ENCODE peak calls at places on chromosomes 6 and 20, in seven cellular contexts. R, W, Y, H, V, C and E are unnamed samples.
A peak's percentile ranks its signal among the peaks of the same experiment; 100 is the strongest.

GRCh38 chr20:40073535-40074111 is 615.4 kb downstream of the MAFB start:
- DNase-seq in R (peak; percentile 73), W (no peak), Y (no peak), H (no peak), V (no peak), C (no peak), E (peak; percentile 28)

GRCh38 chr6:160859822-160860221 is 131.7 kb upstream of the MAP3K4 start:
- DNase-seq in R (no peak), W (no peak), Y (no peak), H (no peak), V (no peak), C (no peak), E (no peak)

GRCh38 chr6:5435449-5435848 is 174.1 kb downstream of the FARS2 start:
- DNase-seq in R (no peak), W (no peak), Y (peak; percentile 23), H (no peak), V (no peak), C (peak; percentile 39), E (peak; percentile 73)

GRCh38 chr6:169420912-169421543 is 167.4 kb upstream of the THBS2 start:
- DNase-seq in R (peak; percentile 57), W (no peak), Y (no peak), H (peak; percentile 32), V (no peak), C (peak; percentile 44), E (peak; percentile 69)

GRCh38 chr6:46756469-46757205 is 9.9 kb downstream of the ANKRD66 start:
- DNase-seq in R (peak; percentile 34), W (no peak), Y (no peak), H (no peak), V (no peak), C (peak; percentile 31), E (no peak)

GRCh38 chr6:116444991-116445566 is 16.1 kb upstream of the CALHM6 start:
- DNase-seq in R (no peak), W (no peak), Y (no peak), H (no peak), V (no peak), C (no peak), E (peak; percentile 43)

GRCh38 chr6:101117397-101118185 is 236.5 kb upstream of the ASCC3 start:
- DNase-seq in R (peak; percentile 71), W (no peak), Y (peak; percentile 2), H (no peak), V (no peak), C (no peak), E (no peak)

GRCh38 chr6:28944412-28945006 is 20.7 kb upstream of the TRIM27 start:
- DNase-seq in R (peak; percentile 80), W (peak; percentile 87), Y (peak; percentile 53), H (peak; percentile 80), V (peak; percentile 25), C (peak; percentile 87), E (peak; percentile 86)

GRCh38 chr6:106253731-106254130 is 71.8 kb downstream of the ATG5 start:
- DNase-seq in R (no peak), W (no peak), Y (peak; percentile 57), H (no peak), V (no peak), C (no peak), E (no peak)

GRCh38 chr20:33423141-33423834 is 20.3 kb downstream of the SNTA1 start:
- DNase-seq in R (no peak), W (no peak), Y (peak; percentile 91), H (no peak), V (no peak), C (peak; percentile 94), E (peak; percentile 71)

GRCh38 chr20:23937303-23938117 is 51.1 kb downstream of the GGTLC1 start:
- DNase-seq in R (peak; percentile 73), W (peak; percentile 73), Y (peak; percentile 78), H (peak; percentile 61), V (no peak), C (peak; percentile 67), E (peak; percentile 80)

GRCh38 chr6:93423542-93423941 is 4.2 kb upstream of the EPHA7 start:
- DNase-seq in R (peak; percentile 65), W (peak; percentile 53), Y (no peak), H (peak; percentile 59), V (no peak), C (peak; percentile 43), E (peak; percentile 65)

GRCh38 chr6:168155193-168155592 is 76.2 kb upstream of the FRMD1 start:
- DNase-seq in R (no peak), W (no peak), Y (peak; percentile 55), H (no peak), V (no peak), C (peak; percentile 26), E (peak; percentile 28)

GRCh38 chr6:121614115-121614514 is 178.7 kb downstream of the GJA1 start:
- DNase-seq in R (no peak), W (no peak), Y (no peak), H (no peak), V (no peak), C (peak; percentile 76), E (peak; percentile 65)

GRCh38 chr6:16217156-16217721 is 21.1 kb upstream of the GMPR start:
- DNase-seq in R (no peak), W (no peak), Y (no peak), H (no peak), V (no peak), C (no peak), E (no peak)

GRCh38 chr6:159217595-159218275 is 48.5 kb downstream of the FNDC1 start:
- DNase-seq in R (peak; percentile 90), W (peak; percentile 16), Y (peak; percentile 76), H (no peak), V (no peak), C (peak; percentile 49), E (peak; percentile 55)

GRCh38 chr6:88698661-88699060 is 264.8 kb downstream of the RNGTT start:
- DNase-seq in R (no peak), W (no peak), Y (no peak), H (no peak), V (no peak), C (no peak), E (no peak)

GRCh38 chr20:47546184-47547033 is 44.7 kb downstream of the NCOA3 start:
- DNase-seq in R (peak; percentile 49), W (no peak), Y (peak; percentile 55), H (no peak), V (no peak), C (peak; percentile 56), E (peak; percentile 81)

GRCh38 chr6:125961117-125961516 is 4.5 kb downstream of the HINT3 start:
- DNase-seq in R (no peak), W (peak; percentile 94), Y (no peak), H (no peak), V (no peak), C (no peak), E (no peak)

GRCh38 chr20:40251284-40251932 is 437.6 kb downstream of the MAFB start:
- DNase-seq in R (peak; percentile 90), W (no peak), Y (peak; percentile 50), H (peak; percentile 48), V (no peak), C (peak; percentile 21), E (peak; percentile 54)

GRCh38 chr6:90368601-90369000 is 72.0 kb upstream of the BACH2 start:
- DNase-seq in R (no peak), W (no peak), Y (peak; percentile 10), H (no peak), V (no peak), C (peak; percentile 41), E (peak; percentile 67)

GRCh38 chr6:112216699-112217551 is 37.4 kb downstream of the LAMA4 start:
- DNase-seq in R (no peak), W (no peak), Y (peak; percentile 59), H (peak; percentile 65), V (no peak), C (peak; percentile 78), E (peak; percentile 84)

GRCh38 chr20:47272893-47273590 is 83.5 kb downstream of the ZMYND8 start:
- DNase-seq in R (peak; percentile 85), W (peak; percentile 90), Y (peak; percentile 77), H (peak; percentile 62), V (no peak), C (peak; percentile 82), E (peak; percentile 81)

GRCh38 chr6:145310116-145310515 is 425.2 kb downstream of the EPM2A start:
- DNase-seq in R (no peak), W (no peak), Y (peak; percentile 33), H (no peak), V (no peak), C (peak; percentile 15), E (peak; percentile 44)

GRCh38 chr20:24863356-24863755 is 85.7 kb upstream of the CST7 start:
- DNase-seq in R (no peak), W (no peak), Y (peak; percentile 57), H (no peak), V (no peak), C (peak; percentile 59), E (peak; percentile 80)

GRCh38 chr6:148272084-148272483 is 70.6 kb upstream of the SASH1 start:
- DNase-seq in R (no peak), W (no peak), Y (peak; percentile 84), H (peak; percentile 9), V (no peak), C (peak; percentile 90), E (peak; percentile 90)

GRCh38 chr6:51049983-51050877 is 231.6 kb downstream of the TFAP2B start:
- DNase-seq in R (no peak), W (peak; percentile 33), Y (peak; percentile 12), H (no peak), V (no peak), C (no peak), E (no peak)

GRCh38 chr6:9789201-9789600 is 625.7 kb downstream of the TFAP2A start:
- DNase-seq in R (peak; percentile 27), W (no peak), Y (peak; percentile 7), H (no peak), V (no peak), C (no peak), E (peak; percentile 6)

GRCh38 chr20:34946661-34947060 is 8.9 kb downstream of the GSS start:
- DNase-seq in R (no peak), W (no peak), Y (no peak), H (no peak), V (no peak), C (no peak), E (peak; percentile 56)

GRCh38 chr20:36098364-36098763 is 56.2 kb upstream of the EPB41L1 start:
- DNase-seq in R (no peak), W (peak; percentile 85), Y (no peak), H (no peak), V (no peak), C (peak; percentile 83), E (peak; percentile 41)